ENCODE peak calls at places on chromosomes 6 and 20, in nine cellular contexts. One of them, this sample, is unnamed.

GRCh38 chr6:11938285-11938890 is 73.7 kb upstream of the HIVEP1 start:
- DNase-seq in H4: no peak
- DNase-seq in T47D: no peak
- DNase-seq in amniotic stem cell: no peak
- DNase-seq in D341Med: no peak
- DNase-seq in NCI-H2171 treated with DMSO at 0.1 percent for 48 hours: no peak
- DNase-seq in left ventricle myocardium inferior: no peak
- DNase-seq in mesendoderm: peak; percentile 64
- DNase-seq in heart right ventricle: no peak
- DNase-seq in this sample: no peak

GRCh38 chr6:153143200-153143599 is 12.1 kb upstream of the RGS17 start:
- DNase-seq in amniotic stem cell: no peak
- DNase-seq in heart right ventricle: no peak
- DNase-seq in H4: no peak
- DNase-seq in T47D: no peak
- DNase-seq in D341Med: no peak
- DNase-seq in NCI-H2171 treated with DMSO at 0.1 percent for 48 hours: no peak
- DNase-seq in left ventricle myocardium inferior: no peak
- DNase-seq in mesendoderm: no peak
- DNase-seq in this sample: no peak

GRCh38 chr20:36645998-36646397 is at the start of gene SLA2:
- DNase-seq in amniotic stem cell: no peak
- DNase-seq in heart right ventricle: no peak
- DNase-seq in H4: no peak
- DNase-seq in left ventricle myocardium inferior: no peak
- DNase-seq in NCI-H2171 treated with DMSO at 0.1 percent for 48 hours: no peak
- DNase-seq in D341Med: no peak
- DNase-seq in T47D: no peak
- DNase-seq in mesendoderm: no peak
- DNase-seq in this sample: no peak

GRCh38 chr20:57190536-57191265 is 75.7 kb downstream of the BMP7 start:
- DNase-seq in T47D: no peak
- DNase-seq in mesendoderm: no peak
- DNase-seq in amniotic stem cell: no peak
- DNase-seq in left ventricle myocardium inferior: no peak
- DNase-seq in heart right ventricle: no peak
- DNase-seq in D341Med: no peak
- DNase-seq in H4: no peak
- DNase-seq in NCI-H2171 treated with DMSO at 0.1 percent for 48 hours: no peak
- DNase-seq in this sample: no peak

GRCh38 chr6:56235245-56235644 is 12.1 kb downstream of the COL21A1 start:
- DNase-seq in mesendoderm: no peak
- DNase-seq in T47D: no peak
- DNase-seq in amniotic stem cell: no peak
- DNase-seq in D341Med: no peak
- DNase-seq in left ventricle myocardium inferior: no peak
- DNase-seq in NCI-H2171 treated with DMSO at 0.1 percent for 48 hours: no peak
- DNase-seq in heart right ventricle: no peak
- DNase-seq in H4: no peak
- DNase-seq in this sample: no peak

GRCh38 chr20:63084563-63084927 is 77.8 kb upstream of the BHLHE23 start:
- DNase-seq in T47D: no peak
- DNase-seq in mesendoderm: no peak
- DNase-seq in amniotic stem cell: no peak
- DNase-seq in D341Med: peak; percentile 33
- DNase-seq in heart right ventricle: peak; percentile 1
- DNase-seq in H4: no peak
- DNase-seq in NCI-H2171 treated with DMSO at 0.1 percent for 48 hours: no peak
- DNase-seq in left ventricle myocardium inferior: no peak
- DNase-seq in this sample: no peak

GRCh38 chr6:145271086-145271485 is 464.2 kb downstream of the EPM2A start:
- DNase-seq in heart right ventricle: no peak
- DNase-seq in H4: no peak
- DNase-seq in NCI-H2171 treated with DMSO at 0.1 percent for 48 hours: no peak
- DNase-seq in left ventricle myocardium inferior: no peak
- DNase-seq in T47D: no peak
- DNase-seq in amniotic stem cell: no peak
- DNase-seq in mesendoderm: no peak
- DNase-seq in D341Med: no peak
- DNase-seq in this sample: no peak

GRCh38 chr20:17128206-17128605 is 98.6 kb upstream of the PCSK2 start:
- DNase-seq in NCI-H2171 treated with DMSO at 0.1 percent for 48 hours: no peak
- DNase-seq in left ventricle myocardium inferior: no peak
- DNase-seq in amniotic stem cell: no peak
- DNase-seq in mesendoderm: no peak
- DNase-seq in T47D: no peak
- DNase-seq in H4: no peak
- DNase-seq in D341Med: no peak
- DNase-seq in heart right ventricle: no peak
- DNase-seq in this sample: no peak

GRCh38 chr6:3873051-3873450 is 23.9 kb downstream of the FAM50B start:
- DNase-seq in T47D: no peak
- DNase-seq in mesendoderm: no peak
- DNase-seq in left ventricle myocardium inferior: no peak
- DNase-seq in NCI-H2171 treated with DMSO at 0.1 percent for 48 hours: no peak
- DNase-seq in heart right ventricle: no peak
- DNase-seq in H4: no peak
- DNase-seq in D341Med: peak; percentile 70
- DNase-seq in amniotic stem cell: no peak
- DNase-seq in this sample: peak; percentile 28

GRCh38 chr6:80341330-80341729 is 234.9 kb downstream of the BCKDHB start:
- DNase-seq in amniotic stem cell: no peak
- DNase-seq in left ventricle myocardium inferior: no peak
- DNase-seq in D341Med: no peak
- DNase-seq in T47D: no peak
- DNase-seq in mesendoderm: no peak
- DNase-seq in NCI-H2171 treated with DMSO at 0.1 percent for 48 hours: peak; percentile 70
- DNase-seq in H4: no peak
- DNase-seq in heart right ventricle: no peak
- DNase-seq in this sample: peak; percentile 41

GRCh38 chr6:36697481-36697903 is at the start of gene RAB44:
- DNase-seq in amniotic stem cell: no peak
- DNase-seq in left ventricle myocardium inferior: no peak
- DNase-seq in heart right ventricle: no peak
- DNase-seq in NCI-H2171 treated with DMSO at 0.1 percent for 48 hours: no peak
- DNase-seq in D341Med: no peak
- DNase-seq in H4: no peak
- DNase-seq in mesendoderm: no peak
- DNase-seq in T47D: no peak
- DNase-seq in this sample: no peak

GRCh38 chr6:169962604-169963469 is 211.4 kb downstream of the ERMARD start:
- DNase-seq in H4: no peak
- DNase-seq in NCI-H2171 treated with DMSO at 0.1 percent for 48 hours: no peak
- DNase-seq in heart right ventricle: no peak
- DNase-seq in T47D: no peak
- DNase-seq in amniotic stem cell: no peak
- DNase-seq in mesendoderm: no peak
- DNase-seq in left ventricle myocardium inferior: no peak
- DNase-seq in D341Med: no peak
- DNase-seq in this sample: no peak

GRCh38 chr6:5208491-5208890 is 52.3 kb downstream of the LYRM4 start:
- DNase-seq in amniotic stem cell: no peak
- DNase-seq in NCI-H2171 treated with DMSO at 0.1 percent for 48 hours: no peak
- DNase-seq in left ventricle myocardium inferior: no peak
- DNase-seq in mesendoderm: no peak
- DNase-seq in H4: no peak
- DNase-seq in D341Med: no peak
- DNase-seq in heart right ventricle: no peak
- DNase-seq in T47D: no peak
- DNase-seq in this sample: no peak

GRCh38 chr6:82000551-82000950 is 247.0 kb downstream of the IBTK start:
- DNase-seq in left ventricle myocardium inferior: no peak
- DNase-seq in D341Med: no peak
- DNase-seq in amniotic stem cell: no peak
- DNase-seq in heart right ventricle: no peak
- DNase-seq in T47D: no peak
- DNase-seq in NCI-H2171 treated with DMSO at 0.1 percent for 48 hours: no peak
- DNase-seq in mesendoderm: no peak
- DNase-seq in H4: no peak
- DNase-seq in this sample: no peak

GRCh38 chr6:37647765-37648085 is 50.0 kb downstream of the MDGA1 start:
- DNase-seq in NCI-H2171 treated with DMSO at 0.1 percent for 48 hours: no peak
- DNase-seq in mesendoderm: no peak
- DNase-seq in amniotic stem cell: no peak
- DNase-seq in D341Med: no peak
- DNase-seq in T47D: no peak
- DNase-seq in left ventricle myocardium inferior: no peak
- DNase-seq in heart right ventricle: no peak
- DNase-seq in H4: no peak
- DNase-seq in this sample: no peak

GRCh38 chr6:16758163-16758975 is 2.9 kb downstream of the ATXN1 start:
- DNase-seq in left ventricle myocardium inferior: no peak
- DNase-seq in mesendoderm: peak; percentile 72
- DNase-seq in amniotic stem cell: no peak
- DNase-seq in T47D: no peak
- DNase-seq in H4: no peak
- DNase-seq in D341Med: no peak
- DNase-seq in heart right ventricle: no peak
- DNase-seq in NCI-H2171 treated with DMSO at 0.1 percent for 48 hours: no peak
- DNase-seq in this sample: peak; percentile 94

GRCh38 chr20:8126190-8126589 is 5.9 kb upstream of the PLCB1 start:
- DNase-seq in heart right ventricle: no peak
- DNase-seq in left ventricle myocardium inferior: no peak
- DNase-seq in amniotic stem cell: no peak
- DNase-seq in H4: no peak
- DNase-seq in NCI-H2171 treated with DMSO at 0.1 percent for 48 hours: no peak
- DNase-seq in mesendoderm: no peak
- DNase-seq in D341Med: no peak
- DNase-seq in T47D: no peak
- DNase-seq in this sample: no peak

GRCh38 chr20:60857708-60858107 is 394.4 kb upstream of the CDH4 start:
- DNase-seq in D341Med: no peak
- DNase-seq in T47D: no peak
- DNase-seq in mesendoderm: no peak
- DNase-seq in NCI-H2171 treated with DMSO at 0.1 percent for 48 hours: no peak
- DNase-seq in left ventricle myocardium inferior: no peak
- DNase-seq in heart right ventricle: no peak
- DNase-seq in amniotic stem cell: no peak
- DNase-seq in H4: no peak
- DNase-seq in this sample: no peak

GRCh38 chr6:110551088-110551487 is 74.7 kb upstream of the SLC22A16 start:
- DNase-seq in T47D: no peak
- DNase-seq in amniotic stem cell: no peak
- DNase-seq in D341Med: no peak
- DNase-seq in H4: no peak
- DNase-seq in NCI-H2171 treated with DMSO at 0.1 percent for 48 hours: peak; percentile 31
- DNase-seq in heart right ventricle: no peak
- DNase-seq in left ventricle myocardium inferior: no peak
- DNase-seq in mesendoderm: no peak
- DNase-seq in this sample: no peak

GRCh38 chr6:87139236-87139635 is 16.1 kb upstream of the ZNF292 start:
- DNase-seq in left ventricle myocardium inferior: no peak
- DNase-seq in D341Med: peak; percentile 66
- DNase-seq in H4: peak; percentile 4
- DNase-seq in T47D: no peak
- DNase-seq in amniotic stem cell: no peak
- DNase-seq in mesendoderm: peak; percentile 54
- DNase-seq in heart right ventricle: no peak
- DNase-seq in NCI-H2171 treated with DMSO at 0.1 percent for 48 hours: peak; percentile 48
- DNase-seq in this sample: peak; percentile 59

GRCh38 chr6:38349795-38350194 is 289.9 kb downstream of the BTBD9 start:
- DNase-seq in mesendoderm: peak; percentile 73
- DNase-seq in H4: peak; percentile 38
- DNase-seq in D341Med: no peak
- DNase-seq in NCI-H2171 treated with DMSO at 0.1 percent for 48 hours: no peak
- DNase-seq in amniotic stem cell: peak; percentile 63
- DNase-seq in T47D: no peak
- DNase-seq in left ventricle myocardium inferior: no peak
- DNase-seq in heart right ventricle: no peak
- DNase-seq in this sample: no peak

GRCh38 chr20:63056236-63057132 is 49.7 kb upstream of the BHLHE23 start:
- DNase-seq in H4: peak; percentile 38
- DNase-seq in heart right ventricle: peak; percentile 11
- DNase-seq in T47D: no peak
- DNase-seq in left ventricle myocardium inferior: peak; percentile 16
- DNase-seq in amniotic stem cell: no peak
- DNase-seq in NCI-H2171 treated with DMSO at 0.1 percent for 48 hours: peak; percentile 69
- DNase-seq in D341Med: peak; percentile 88
- DNase-seq in mesendoderm: peak; percentile 80
- DNase-seq in this sample: peak; percentile 67

GRCh38 chr6:2624177-2624576 is 126.5 kb downstream of the MYLK4 start:
- DNase-seq in heart right ventricle: no peak
- DNase-seq in H4: no peak
- DNase-seq in NCI-H2171 treated with DMSO at 0.1 percent for 48 hours: no peak
- DNase-seq in left ventricle myocardium inferior: no peak
- DNase-seq in T47D: no peak
- DNase-seq in mesendoderm: no peak
- DNase-seq in amniotic stem cell: no peak
- DNase-seq in D341Med: no peak
- DNase-seq in this sample: no peak

GRCh38 chr6:150641398-150642139 is 41.9 kb downstream of the PLEKHG1 start:
- DNase-seq in heart right ventricle: no peak
- DNase-seq in D341Med: no peak
- DNase-seq in NCI-H2171 treated with DMSO at 0.1 percent for 48 hours: no peak
- DNase-seq in left ventricle myocardium inferior: no peak
- DNase-seq in T47D: no peak
- DNase-seq in mesendoderm: no peak
- DNase-seq in amniotic stem cell: no peak
- DNase-seq in H4: no peak
- DNase-seq in this sample: no peak

GRCh38 chr6:29790626-29791025 is 37.0 kb upstream of the HLA-G start:
- DNase-seq in NCI-H2171 treated with DMSO at 0.1 percent for 48 hours: no peak
- DNase-seq in D341Med: no peak
- DNase-seq in mesendoderm: no peak
- DNase-seq in left ventricle myocardium inferior: no peak
- DNase-seq in T47D: no peak
- DNase-seq in H4: no peak
- DNase-seq in amniotic stem cell: no peak
- DNase-seq in heart right ventricle: no peak
- DNase-seq in this sample: no peak